ENCODE peak calls at places on chromosomes 2 and 18, in four cellular contexts. C, Q, I and T are unnamed samples.

GRCh38 chr18:703660-704018 is 8.8 kb downstream of the ENOSF1 start:
- DNase-seq in C (no peak), Q (no peak), I (no peak), T (no peak)

GRCh38 chr2:151907933-151908882 is 80.0 kb upstream of the ARL5A start:
- DNase-seq in C (no peak), Q (no peak), I (no peak), T (no peak)

GRCh38 chr18:47928466-47928865 is 2.0 kb downstream of the SMAD2 start:
- DNase-seq in C (peak; percentile 33), Q (no peak), I (no peak), T (no peak)

GRCh38 chr2:32755666-32756065 is 127.8 kb downstream of the TTC27 start:
- DNase-seq in C (no peak), Q (no peak), I (no peak), T (no peak)

GRCh38 chr2:101435011-101435862 is 39.7 kb downstream of the RFX8 start:
- DNase-seq in C (no peak), Q (no peak), I (no peak), T (no peak)

GRCh38 chr2:172021955-172022354 is 22.2 kb downstream of the METAP1D start:
- DNase-seq in C (no peak), Q (no peak), I (no peak), T (no peak)

GRCh38 chr18:30766053-30766452 is 276.5 kb downstream of the DSC3 start:
- DNase-seq in C (no peak), Q (no peak), I (no peak), T (no peak)

GRCh38 chr18:79583984-79584401 is 95.6 kb upstream of the CTDP1 start:
- DNase-seq in C (no peak), Q (no peak), I (peak; percentile 21), T (peak; percentile 63)

GRCh38 chr2:170324640-170325046 is 146.7 kb downstream of the MYO3B start:
- DNase-seq in C (peak; percentile 67), Q (no peak), I (no peak), T (no peak)

GRCh38 chr2:111216811-111217652 is 96.3 kb downstream of the BCL2L11 start:
- DNase-seq in C (no peak), Q (no peak), I (no peak), T (no peak)

GRCh38 chr2:76748581-76749296 is 773.4 kb downstream of the LRRTM4 start:
- DNase-seq in C (no peak), Q (no peak), I (no peak), T (peak; percentile 57)

GRCh38 chr2:10482460-10482859 is 34.3 kb upstream of the ODC1 start:
- DNase-seq in C (no peak), Q (no peak), I (no peak), T (no peak)

GRCh38 chr2:152359573-152360363 is 24.8 kb downstream of the FMNL2 start:
- DNase-seq in C (no peak), Q (no peak), I (no peak), T (no peak)

GRCh38 chr2:71071681-71072398 is 3.4 kb downstream of the NAGK start:
- DNase-seq in C (peak; percentile 46), Q (peak; percentile 57), I (no peak), T (no peak)

GRCh38 chr2:182321096-182321495 is 105.7 kb downstream of the PDE1A start:
- DNase-seq in C (no peak), Q (no peak), I (no peak), T (no peak)

GRCh38 chr2:119198267-119198840 is 25.3 kb upstream of the STEAP3 start:
- DNase-seq in C (no peak), Q (no peak), I (peak; percentile 38), T (no peak)

GRCh38 chr2:69546646-69547045 is 96.9 kb downstream of the AAK1 start:
- DNase-seq in C (no peak), Q (no peak), I (no peak), T (no peak)

GRCh38 chr2:207040606-207041173 is 101.4 kb downstream of the CPO start:
- DNase-seq in C (no peak), Q (no peak), I (no peak), T (no peak)

GRCh38 chr2:240624950-240625621 is at the start of gene GPR35:
- DNase-seq in C (peak; percentile 77), Q (peak; percentile 51), I (no peak), T (peak; percentile 80)

GRCh38 chr2:224042191-224042696 is 3.2 kb upstream of the SERPINE2 start:
- DNase-seq in C (no peak), Q (no peak), I (peak; percentile 33), T (no peak)

GRCh38 chr18:76347341-76347740 is 147.7 kb downstream of the ZNF516 start:
- DNase-seq in C (no peak), Q (no peak), I (no peak), T (no peak)

GRCh38 chr2:81984969-81985637 is 1680.6 kb upstream of the LRRTM1 start:
- DNase-seq in C (no peak), Q (no peak), I (no peak), T (no peak)

GRCh38 chr2:105809099-105809473 is 64.4 kb downstream of the NCK2 start:
- DNase-seq in C (no peak), Q (no peak), I (no peak), T (no peak)

GRCh38 chr18:61541673-61542072 is 208.4 kb downstream of the CDH20 start:
- DNase-seq in C (no peak), Q (no peak), I (no peak), T (no peak)

GRCh38 chr18:25283769-25284168 is 68.2 kb downstream of the ZNF521 start:
- DNase-seq in C (no peak), Q (no peak), I (no peak), T (no peak)

GRCh38 chr2:128623776-128624424 is 305.2 kb upstream of the HS6ST1 start:
- DNase-seq in C (peak; percentile 50), Q (no peak), I (no peak), T (peak; percentile 70)

GRCh38 chr2:584863-585823 is 92.1 kb downstream of the TMEM18 start:
- DNase-seq in C (peak; percentile 62), Q (no peak), I (no peak), T (no peak)

GRCh38 chr2:216242365-216242764 is 129.9 kb downstream of the MARCHF4 start:
- DNase-seq in C (no peak), Q (no peak), I (peak; percentile 16), T (no peak)

GRCh38 chr18:5534845-5535244 is 9.0 kb downstream of the EPB41L3 start:
- DNase-seq in C (no peak), Q (no peak), I (no peak), T (no peak)

GRCh38 chr2:210226186-210226585 is 939 bp upstream of the ACADL start:
- DNase-seq in C (no peak), Q (no peak), I (no peak), T (no peak)